ENCODE peak calls at places on chromosomes 12 and 14, in four cellular contexts. U is heart left ventricle, K is PC-3, A is IMR-90. E is an unnamed sample. For H3K4me1, the result is how much of the 10 kb centered on the place peaks cover.

GRCh38 chr12:54428050-54429013 is 9.3 kb upstream of the ITGA5 start:
- DNase-seq in K (no peak), A (peak), U (no peak), E (peak)

GRCh38 chr12:5085896-5086295 is 42.2 kb downstream of the KCNA5 start:
- DNase-seq in K (peak), U (no peak), A (peak), E (no peak)

GRCh38 chr14:29465095-29465494 is 462.6 kb downstream of the PRKD1 start:
- DNase-seq in U (no peak), K (no peak), A (peak), E (no peak)

GRCh38 chr12:74890237-74890599 is 319.4 kb downstream of the KCNC2 start:
- DNase-seq in U (no peak), A (peak), K (peak), E (no peak)

GRCh38 chr14:98227000-98227726 is 1044.8 kb downstream of the BCL11B start:
- DNase-seq in A (no peak), K (no peak), U (no peak), E (no peak)

GRCh38 chr14:96197969-96198368 is 6.7 kb upstream of the BDKRB2 start:
- DNase-seq in A (no peak), K (no peak), U (peak), E (no peak)

GRCh38 chr12:19230896-19231295 is 101.4 kb downstream of the PLEKHA5 start:
- DNase-seq in K (no peak), A (no peak), U (no peak), E (no peak)

GRCh38 chr12:116441292-116441691 is 117.9 kb upstream of the MAP1LC3B2 start:
- DNase-seq in U (no peak), A (peak), K (no peak), E (no peak)

GRCh38 chr14:92582706-92583452 is 69.3 kb downstream of the RIN3 start:
- DNase-seq in A (no peak), U (no peak), K (no peak), E (no peak)

GRCh38 chr12:130440411-130441080 is 102.9 kb downstream of the PIWIL1 start:
- DNase-seq in A (no peak), K (no peak), U (no peak), E (no peak)

GRCh38 chr14:95167177-95167576 is 9.8 kb upstream of the DICER1 start:
- DNase-seq in K (no peak), A (no peak), U (no peak), E (no peak)

DNA sequence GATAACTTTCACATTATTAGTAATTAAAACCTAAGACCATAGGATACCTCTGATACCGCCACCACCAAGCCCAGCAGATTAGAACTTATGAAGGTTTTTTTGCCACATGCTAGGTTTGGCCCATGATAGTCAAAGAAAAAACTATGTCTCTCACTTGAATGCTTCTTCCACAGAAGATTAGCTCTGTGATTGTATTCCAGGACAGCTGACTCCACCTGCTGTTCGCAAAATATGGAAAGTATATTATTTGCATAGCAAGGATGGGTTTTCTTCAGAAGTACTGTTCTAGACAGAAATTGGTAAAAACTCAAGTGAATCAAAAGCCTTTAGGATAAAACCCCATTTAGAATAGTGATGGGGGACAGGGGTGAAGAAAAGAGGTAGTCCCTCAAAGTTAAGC is 42.2 kb downstream of the PPFIBP1 start:
- DNase-seq in K (peak), U (no peak), A (no peak), E (no peak)
- H3K4me1 ChIP-seq in K (under half), U (under half), A (under half), E (under half)

DNA sequence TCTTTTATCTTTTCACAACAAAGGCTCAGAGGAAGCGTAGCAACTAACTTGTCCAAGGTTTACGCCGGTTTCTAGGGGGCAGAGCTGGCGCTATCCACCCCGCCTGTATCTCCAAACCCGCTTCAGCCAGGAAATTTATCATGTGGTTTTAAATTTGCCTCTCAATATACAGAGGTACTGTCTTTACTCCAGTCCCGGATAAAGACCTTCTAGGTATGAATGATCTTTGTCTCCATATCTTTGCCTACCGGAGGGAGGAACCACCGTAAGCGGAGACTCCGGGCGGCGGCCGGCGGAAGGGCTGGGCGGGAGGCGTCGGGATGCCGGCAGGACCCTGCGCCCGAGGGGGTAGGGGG is 693 bp upstream of the RIMKLB start:
- DNase-seq in K (no peak), U (no peak), A (peak), E (no peak)
- H3K4me1 ChIP-seq in K (under half), U (under half), A (under half), E (under half)

GRCh38 chr12:52630609-52631200 is 12.3 kb upstream of the KRT73 start:
- DNase-seq in A (no peak), U (no peak), K (no peak), E (no peak)
- H3K4me1 ChIP-seq in A (under half), U (under half), K (under half), E (under half)

DNA sequence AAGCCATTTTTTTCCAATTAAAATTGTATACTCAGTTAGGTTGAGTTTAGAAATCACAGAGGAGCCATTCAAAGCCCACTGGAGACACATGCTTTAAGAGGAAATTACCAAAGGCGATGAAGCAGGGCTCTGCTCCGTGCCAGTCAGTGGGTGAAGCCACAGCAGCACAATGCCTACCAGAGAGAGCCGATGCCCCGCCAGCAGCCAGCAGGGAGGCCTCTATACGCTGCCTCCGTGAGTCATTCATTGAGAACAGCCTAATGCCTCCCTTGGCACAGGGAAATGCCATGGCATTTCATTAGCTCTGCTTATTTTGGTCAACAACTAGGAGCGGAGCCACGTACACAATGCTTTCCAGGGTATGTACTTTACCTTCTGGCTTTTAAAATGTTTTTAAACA is 197.8 kb upstream of the FRMD6 start:
- DNase-seq in K (no peak), A (no peak), U (no peak), E (no peak)
- H3K4me1 ChIP-seq in K (under half), A (under half), U (under half), E (under half)

GRCh38 chr12:47828967-47829482 is 9.3 kb upstream of the HDAC7 start:
- DNase-seq in A (peak), U (peak), K (peak), E (peak)
- H3K4me1 ChIP-seq in A (under half), U (under half), K (under half), E (under half)

DNA sequence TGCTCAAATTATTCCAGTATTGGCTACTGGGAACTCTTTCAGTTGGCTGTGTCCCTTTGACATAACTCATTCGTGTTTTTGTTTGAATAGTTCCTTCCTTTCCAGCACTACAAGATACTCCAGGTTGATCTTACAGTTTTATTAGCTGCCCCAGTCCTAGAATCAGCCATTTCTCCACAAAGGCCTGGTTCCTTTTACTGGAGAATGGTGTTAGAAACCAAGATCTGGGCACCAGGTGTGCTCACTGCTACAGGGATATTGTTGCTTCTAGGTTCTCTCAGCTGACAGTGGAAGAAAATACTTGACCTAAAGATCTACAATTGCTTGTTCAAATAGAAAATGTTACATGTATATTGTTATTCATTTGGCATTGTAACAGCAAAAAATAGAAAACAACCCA is 21.9 kb downstream of the CDK17 start:
- DNase-seq in K (no peak), U (no peak), A (no peak), E (no peak)
- H3K4me1 ChIP-seq in K (under half), U (under half), A (under half), E (under half)

E was measured in osteoblast.